ENCODE peak calls at places on chromosome 7, in seven cellular contexts. B, E, Q, W, L, A and R are unnamed samples. For H3K4me1, the result is how much of the 10 kb centered on the place peaks cover.

GRCh38 chr7:38512704-38513103 is 118.5 kb downstream of the AMPH start:
- DNase-seq in B (peak), A (no peak), E (peak), L (peak), Q (no peak), W (no peak), R (no peak)

GRCh38 chr7:129616530-129616929 is 5.0 kb downstream of the NRF1 start:
- DNase-seq in E (no peak), B (no peak), Q (no peak), L (no peak), A (no peak), W (no peak), R (no peak)

GRCh38 chr7:76346097-76346496 is 12.7 kb downstream of the YWHAG start:
- DNase-seq in E (no peak), B (no peak), W (no peak), A (no peak), Q (no peak), L (no peak), R (no peak)

GRCh38 chr7:66629222-66629658 is 559 bp downstream of the KCTD7 start:
- DNase-seq in Q (no peak), A (peak), L (peak), E (no peak), W (no peak), B (no peak), R (no peak)

GRCh38 chr7:47389171-47389922 is 192.6 kb downstream of the TNS3 start:
- DNase-seq in W (no peak), L (no peak), Q (no peak), E (no peak), B (no peak), A (no peak), R (no peak)

GRCh38 chr7:84913731-84914130 is 273.1 kb downstream of the SEMA3D start:
- DNase-seq in Q (no peak), E (no peak), A (no peak), B (no peak), W (no peak), L (peak), R (no peak)

GRCh38 chr7:30750574-30751256 is 1.2 kb upstream of the INMT start:
- DNase-seq in Q (no peak), A (no peak), B (no peak), E (no peak), W (peak), L (peak), R (no peak)

GRCh38 chr7:90709501-90710465 is 113.7 kb downstream of the CDK14 start:
- DNase-seq in E (no peak), Q (no peak), A (no peak), L (peak), W (no peak), B (peak), R (peak)

GRCh38 chr7:30459591-30460245 is 18.9 kb downstream of the NOD1 start:
- DNase-seq in E (no peak), Q (no peak), L (peak), W (no peak), B (no peak), A (no peak), R (no peak)

GRCh38 chr7:34016876-34017275 is 111.5 kb downstream of the BMPER start:
- DNase-seq in W (no peak), E (no peak), Q (no peak), L (no peak), A (no peak), B (no peak), R (peak)

GRCh38 chr7:110943686-110944350 is 147.1 kb upstream of the LRRN3 start:
- DNase-seq in W (no peak), L (peak), Q (no peak), A (no peak), E (no peak), B (no peak), R (no peak)

GRCh38 chr7:11153694-11154093 is 180.0 kb downstream of the PHF14 start:
- DNase-seq in E (no peak), Q (no peak), L (no peak), B (peak), A (no peak), W (no peak), R (no peak)

GRCh38 chr7:67618569-67619543 is 622.2 kb downstream of the TYW1 start:
- DNase-seq in B (peak), A (no peak), W (no peak), Q (peak), E (peak), L (no peak), R (no peak)

GRCh38 chr7:47045169-47045568 is 536.7 kb downstream of the TNS3 start:
- DNase-seq in L (no peak), E (peak), Q (no peak), W (peak), A (no peak), B (no peak), R (no peak)

GRCh38 chr7:50220280-50220679 is 84.2 kb upstream of the IKZF1 start:
- DNase-seq in Q (no peak), A (no peak), W (no peak), L (no peak), E (no peak), B (no peak), R (no peak)

GRCh38 chr7:15305002-15305600 is 256.7 kb downstream of the AGMO start:
- DNase-seq in Q (peak), L (peak), E (peak), A (no peak), W (no peak), B (peak), R (peak)

GRCh38 chr7:149248777-149249176 is 9.3 kb downstream of the ZNF212 start:
- DNase-seq in Q (no peak), L (no peak), E (no peak), B (no peak), W (no peak), A (no peak), R (no peak)

GRCh38 chr7:111727905-111728634 is 165.8 kb upstream of the IMMP2L start:
- DNase-seq in B (no peak), E (no peak), Q (no peak), A (no peak), L (no peak), W (peak), R (no peak)

GRCh38 chr7:100875356-100875751 is 451 bp downstream of the SRRT start:
- DNase-seq in E (no peak), A (no peak), L (peak), Q (no peak), W (no peak), B (no peak), R (peak)

GRCh38 chr7:115561341-115562110 is 469.0 kb downstream of the TFEC start:
- DNase-seq in E (no peak), A (no peak), W (no peak), Q (no peak), L (peak), B (peak), R (no peak)

GRCh38 chr7:157271315-157271990 is 65.4 kb upstream of the DNAJB6 start:
- DNase-seq in B (peak), L (peak), E (no peak), Q (no peak), W (peak), A (no peak), R (no peak)

DNA sequence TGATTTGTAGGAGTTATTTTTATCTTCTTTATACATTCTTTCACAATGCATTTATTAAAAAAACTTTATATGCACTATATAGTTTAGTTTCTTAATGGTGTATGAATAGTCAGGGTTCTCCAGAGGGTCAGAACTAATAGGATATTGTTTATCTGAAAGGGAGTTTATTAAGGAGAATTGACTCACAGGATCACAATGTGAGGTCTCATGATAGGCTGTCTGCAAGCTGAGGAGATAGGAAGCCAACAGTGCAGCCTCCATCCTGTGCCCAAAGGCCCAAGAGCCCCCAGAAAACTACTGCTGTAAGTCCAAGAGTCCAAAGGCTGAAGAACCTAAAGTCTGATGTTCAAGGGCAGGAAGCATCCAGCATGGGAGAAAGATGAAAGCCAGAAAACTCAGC is 192.8 kb upstream of the AHR start:
- DNase-seq in E (no peak), A (no peak), W (no peak), Q (no peak), L (peak), B (no peak), R (no peak)
- H3K4me1 ChIP-seq in E (under half), A (under half), W (under half), Q (under half), L (under half), B (under half), R (under half)

GRCh38 chr7:153604-154003 is 38.8 kb upstream of the FAM20C start:
- DNase-seq in Q (no peak), E (no peak), B (no peak), W (peak), L (no peak), A (peak), R (no peak)
- H3K4me1 ChIP-seq in Q (under half), E (under half), B (under half), W (under half), L (under half), A (under half), R (under half)

DNA sequence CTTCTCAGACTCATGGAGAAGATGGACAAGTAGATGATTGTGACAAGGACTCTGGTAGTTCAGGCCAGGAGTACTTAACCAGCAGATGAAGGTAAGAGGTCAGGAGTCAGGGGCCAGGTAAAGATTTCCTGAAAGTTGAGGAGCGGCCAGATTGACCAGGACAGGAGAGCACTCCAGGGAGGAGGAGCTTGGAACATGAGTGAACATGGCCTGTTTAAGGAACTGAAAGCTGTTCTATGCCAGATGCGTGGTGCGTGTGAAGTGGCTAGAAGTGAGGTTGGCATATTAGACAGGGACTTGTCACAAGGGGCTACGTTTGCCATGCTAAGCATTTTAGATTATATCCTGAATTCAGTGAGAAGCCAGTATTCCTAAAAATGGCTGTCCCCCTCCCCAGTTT is 157.2 kb downstream of the WNT2 start:
- DNase-seq in B (no peak), L (no peak), Q (no peak), W (no peak), A (no peak), E (no peak), R (no peak)
- H3K4me1 ChIP-seq in B (under half), L (under half), Q (under half), W (under half), A (under half), E (under half), R (under half)

GRCh38 chr7:45001138-45001694 is 1.2 kb downstream of the CCM2 start:
- DNase-seq in W (peak), A (peak), L (peak), B (peak), Q (peak), E (no peak), R (peak)

GRCh38 chr7:44999245-45000095 is 531 bp upstream of the CCM2 start:
- DNase-seq in B (peak), W (peak), A (peak), Q (peak), L (peak), E (peak), R (peak)

GRCh38 chr7:45000096-45001032 is at the start of gene CCM2:
- DNase-seq in E (peak), Q (no peak), L (peak), B (peak), A (peak), W (peak), R (no peak)

GRCh38 chr7:45003789-45004188 is 3.8 kb downstream of the CCM2 start:
- DNase-seq in B (no peak), E (no peak), A (no peak), Q (no peak), L (no peak), W (peak), R (no peak)

DNA sequence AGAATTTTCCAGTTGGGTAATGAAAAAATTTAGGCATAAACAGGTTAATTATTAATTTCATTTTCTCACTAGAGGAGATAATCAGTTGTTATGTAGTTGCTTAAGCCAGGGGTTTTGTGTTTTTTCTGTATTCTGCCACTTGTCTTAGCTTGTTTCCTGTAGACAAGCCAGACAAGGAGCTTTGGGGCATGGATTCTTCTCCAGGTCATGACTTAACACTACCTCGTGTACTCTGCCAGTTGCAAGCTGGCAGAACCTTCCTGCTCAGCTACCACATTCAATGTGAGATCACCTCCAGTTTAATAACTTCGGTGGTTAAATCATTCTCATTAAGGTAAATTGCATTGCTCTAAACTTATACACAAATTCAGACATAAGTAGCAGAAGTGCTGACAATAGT is 1.8 kb downstream of the CCM2 start:
- DNase-seq in Q (no peak), L (no peak), E (no peak), B (no peak), W (peak), A (no peak), R (peak)
- H3K4me1 ChIP-seq in Q (under half), L (under half), E (under half), B (under half), W (under half), A (under half), R (under half)

GRCh38 chr7:22400150-22400814 is 43.3 kb upstream of the RAPGEF5 start:
- DNase-seq in Q (no peak), L (no peak), B (no peak), A (no peak), E (no peak), W (no peak), R (no peak)
- H3K4me1 ChIP-seq in Q (under half), L (under half), B (under half), A (under half), E (under half), W (under half), R (under half)

DNA sequence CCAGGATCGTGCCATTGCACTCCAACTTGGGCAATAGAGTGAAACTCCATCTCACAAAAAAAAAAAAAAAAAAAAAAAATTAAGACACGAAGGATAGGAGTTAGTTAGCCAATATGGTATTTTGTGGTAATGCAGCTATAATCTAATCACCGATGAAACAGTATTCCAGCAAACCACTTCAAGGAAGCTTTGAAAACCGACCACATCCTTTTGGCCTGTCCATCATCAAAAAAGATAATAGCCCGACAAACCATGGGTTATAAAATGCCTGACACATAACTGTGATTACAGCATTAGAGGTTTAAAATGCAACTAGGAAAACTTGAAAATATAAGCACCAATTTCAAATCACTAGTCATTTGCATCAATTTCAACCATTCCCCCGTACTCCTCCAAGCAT is 728.6 kb upstream of the C7orf33 start:
- DNase-seq in W (no peak), L (no peak), A (no peak), B (no peak), E (no peak), Q (no peak), R (no peak)
- H3K4me1 ChIP-seq in W (under half), L (under half), A (under half), B (under half), E (under half), Q (under half), R (under half)